ENCODE peak calls at places on chromosomes 5 and 9, in ten cellular contexts. Q, Y, C, N, S, B, F, L, X and T are unnamed samples.

GRCh38 chr5:109038209-109038840 is 290.6 kb downstream of the FER start:
- DNase-seq in Q (no peak), F (no peak), S (no peak), X (no peak), C (no peak), Y (peak), B (no peak), N (no peak), L (no peak), T (peak)

GRCh38 chr9:70411141-70411929 is 3.1 kb downstream of the KLF9 start:
- DNase-seq in S (peak), N (peak), F (peak), C (no peak), L (no peak), Q (no peak), Y (peak), X (no peak), B (no peak), T (peak)

GRCh38 chr9:135590486-135591079 is 29.0 kb downstream of the PAEP start:
- DNase-seq in B (no peak), S (no peak), C (no peak), Y (no peak), F (no peak), N (no peak), Q (no peak), X (no peak), L (no peak), T (no peak)

GRCh38 chr5:142568271-142568995 is 117.5 kb downstream of the FGF1 start:
- DNase-seq in X (peak), N (no peak), L (no peak), C (no peak), Q (no peak), B (no peak), F (no peak), S (no peak), Y (peak), T (peak)

GRCh38 chr5:93599427-93600146 is 16.6 kb downstream of the NR2F1 start:
- DNase-seq in C (no peak), B (no peak), N (no peak), S (no peak), X (no peak), Y (no peak), L (no peak), F (no peak), Q (peak), T (no peak)

GRCh38 chr5:150918613-150919012 is 13.8 kb upstream of the ZNF300 start:
- DNase-seq in Y (peak), F (no peak), L (no peak), X (no peak), B (no peak), C (no peak), Q (peak), S (no peak), N (no peak), T (peak)

GRCh38 chr5:34040411-34040810 is 2.6 kb downstream of the C1QTNF3 start:
- DNase-seq in N (no peak), X (no peak), Y (peak), C (no peak), S (no peak), Q (no peak), L (no peak), B (no peak), F (no peak), T (no peak)

GRCh38 chr9:83964973-83965349 is 15.1 kb downstream of the HNRNPK start:
- DNase-seq in N (no peak), X (no peak), L (no peak), C (no peak), Q (no peak), F (no peak), Y (peak), S (no peak), B (no peak), T (no peak)

GRCh38 chr9:16915126-16915831 is 44.8 kb upstream of the BNC2 start:
- DNase-seq in N (no peak), Y (no peak), Q (no peak), L (no peak), B (no peak), C (no peak), S (no peak), F (no peak), X (no peak), T (no peak)

GRCh38 chr5:117486879-117487391 is 912.3 kb upstream of the SEMA6A start:
- DNase-seq in Q (no peak), C (no peak), N (peak), B (peak), F (no peak), L (no peak), X (no peak), Y (peak), S (no peak), T (no peak)

GRCh38 chr9:12889402-12890106 is 114.7 kb downstream of the LURAP1L start:
- DNase-seq in L (no peak), B (no peak), F (no peak), X (no peak), C (no peak), N (no peak), S (no peak), Y (no peak), Q (no peak), T (no peak)

GRCh38 chr5:66892715-66893114 is 296.5 kb downstream of the MAST4 start:
- DNase-seq in L (no peak), Q (no peak), S (no peak), F (no peak), B (no peak), Y (no peak), X (no peak), C (no peak), N (no peak), T (no peak)

GRCh38 chr9:27654629-27655285 is 81.5 kb upstream of the C9orf72 start:
- DNase-seq in X (no peak), Y (no peak), L (no peak), N (peak), C (no peak), Q (no peak), F (no peak), S (no peak), B (no peak), T (no peak)

GRCh38 chr9:79489241-79490000 is 82.3 kb upstream of the TLE4 start:
- DNase-seq in S (no peak), Q (no peak), C (no peak), N (peak), B (peak), Y (peak), L (no peak), F (peak), X (no peak), T (peak)

GRCh38 chr9:86040281-86041155 is 58.8 kb downstream of the GOLM1 start:
- DNase-seq in L (no peak), Y (no peak), Q (no peak), B (no peak), X (no peak), S (no peak), N (no peak), C (no peak), F (no peak), T (no peak)